ENCODE peak calls at places on chromosome 16, in eight cellular contexts. One of them, this sample, is unnamed.
A peak's percentile ranks its signal among the peaks of the same experiment; 100 is the strongest.

GRCh38 chr16:35173295-35173694 is 1713.9 kb downstream of the TP53TG3F start:
- DNase-seq in hypothalamus: no peak
- DNase-seq in hippocampal formation: no peak
- DNase-seq in amygdala: no peak
- DNase-seq in K562: no peak
- DNase-seq in activated T-cell treated with anti-CD3 and anti-CD28 coated beads, Interleukin-2, amount 50 U/mL, for 72 hours: no peak
- DNase-seq in omental fat pad: no peak
- DNase-seq in Caco-2: no peak
- DNase-seq in this sample: no peak

GRCh38 chr16:68798398-68798797 is 44.9 kb upstream of the TANGO6 start:
- DNase-seq in Caco-2: peak; percentile 63
- DNase-seq in amygdala: no peak
- DNase-seq in hippocampal formation: no peak
- DNase-seq in activated T-cell treated with anti-CD3 and anti-CD28 coated beads, Interleukin-2, amount 50 U/mL, for 72 hours: no peak
- DNase-seq in K562: no peak
- DNase-seq in hypothalamus: no peak
- DNase-seq in omental fat pad: no peak
- DNase-seq in this sample: no peak

GRCh38 chr16:4266372-4266771 is 6.5 kb downstream of the TFAP4 start:
- DNase-seq in hippocampal formation: no peak
- DNase-seq in Caco-2: peak; percentile 32
- DNase-seq in hypothalamus: no peak
- DNase-seq in omental fat pad: no peak
- DNase-seq in amygdala: no peak
- DNase-seq in K562: no peak
- DNase-seq in activated T-cell treated with anti-CD3 and anti-CD28 coated beads, Interleukin-2, amount 50 U/mL, for 72 hours: no peak
- DNase-seq in this sample: no peak

GRCh38 chr16:72875291-72876036 is 172.5 kb downstream of the ZFHX3 start:
- DNase-seq in omental fat pad: no peak
- DNase-seq in K562: no peak
- DNase-seq in hypothalamus: no peak
- DNase-seq in Caco-2: peak; percentile 87
- DNase-seq in amygdala: no peak
- DNase-seq in hippocampal formation: no peak
- DNase-seq in activated T-cell treated with anti-CD3 and anti-CD28 coated beads, Interleukin-2, amount 50 U/mL, for 72 hours: no peak
- DNase-seq in this sample: no peak

GRCh38 chr16:31513126-31513525 is 4.9 kb upstream of the RUSF1 start:
- DNase-seq in hypothalamus: no peak
- DNase-seq in activated T-cell treated with anti-CD3 and anti-CD28 coated beads, Interleukin-2, amount 50 U/mL, for 72 hours: no peak
- DNase-seq in amygdala: no peak
- DNase-seq in omental fat pad: no peak
- DNase-seq in K562: no peak
- DNase-seq in Caco-2: no peak
- DNase-seq in hippocampal formation: no peak
- DNase-seq in this sample: no peak

GRCh38 chr16:17921357-17921978 is 415.1 kb downstream of the NPIPA8 start:
- DNase-seq in amygdala: no peak
- DNase-seq in omental fat pad: no peak
- DNase-seq in Caco-2: peak; percentile 58
- DNase-seq in K562: peak; percentile 70
- DNase-seq in hypothalamus: no peak
- DNase-seq in hippocampal formation: no peak
- DNase-seq in activated T-cell treated with anti-CD3 and anti-CD28 coated beads, Interleukin-2, amount 50 U/mL, for 72 hours: peak; percentile 70
- DNase-seq in this sample: no peak

GRCh38 chr16:67782567-67783352 is 23.6 kb downstream of the RANBP10 start:
- DNase-seq in hypothalamus: no peak
- DNase-seq in K562: peak; percentile 30
- DNase-seq in activated T-cell treated with anti-CD3 and anti-CD28 coated beads, Interleukin-2, amount 50 U/mL, for 72 hours: no peak
- DNase-seq in amygdala: no peak
- DNase-seq in hippocampal formation: no peak
- DNase-seq in omental fat pad: no peak
- DNase-seq in Caco-2: no peak
- DNase-seq in this sample: no peak

GRCh38 chr16:78988361-78988992 is 612.1 kb downstream of the MAF start:
- DNase-seq in omental fat pad: no peak
- DNase-seq in hypothalamus: no peak
- DNase-seq in Caco-2: peak; percentile 15
- DNase-seq in hippocampal formation: no peak
- DNase-seq in K562: peak; percentile 12
- DNase-seq in amygdala: no peak
- DNase-seq in activated T-cell treated with anti-CD3 and anti-CD28 coated beads, Interleukin-2, amount 50 U/mL, for 72 hours: no peak
- DNase-seq in this sample: no peak

GRCh38 chr16:53235851-53236250 is 181.1 kb downstream of the CHD9 start:
- DNase-seq in K562: no peak
- DNase-seq in Caco-2: no peak
- DNase-seq in hippocampal formation: no peak
- DNase-seq in omental fat pad: no peak
- DNase-seq in hypothalamus: no peak
- DNase-seq in amygdala: no peak
- DNase-seq in activated T-cell treated with anti-CD3 and anti-CD28 coated beads, Interleukin-2, amount 50 U/mL, for 72 hours: no peak
- DNase-seq in this sample: no peak

GRCh38 chr16:10866196-10866976 is 10.6 kb upstream of the CIITA start:
- DNase-seq in omental fat pad: no peak
- DNase-seq in K562: no peak
- DNase-seq in hypothalamus: no peak
- DNase-seq in hippocampal formation: no peak
- DNase-seq in amygdala: no peak
- DNase-seq in activated T-cell treated with anti-CD3 and anti-CD28 coated beads, Interleukin-2, amount 50 U/mL, for 72 hours: no peak
- DNase-seq in Caco-2: no peak
- DNase-seq in this sample: no peak

GRCh38 chr16:3131755-3132377 is 3.0 kb upstream of the ZNF213 start:
- DNase-seq in K562: peak; percentile 79
- DNase-seq in hippocampal formation: no peak
- DNase-seq in hypothalamus: no peak
- DNase-seq in omental fat pad: no peak
- DNase-seq in activated T-cell treated with anti-CD3 and anti-CD28 coated beads, Interleukin-2, amount 50 U/mL, for 72 hours: peak; percentile 66
- DNase-seq in amygdala: no peak
- DNase-seq in Caco-2: peak; percentile 76
- DNase-seq in this sample: no peak

This sample was measured in gastrocnemius medialis.